ENCODE peak calls at places on chromosomes 11 and 22, in four cellular contexts. R is tibial nerve, W is GM12892, I is hepatocyte. P is an unnamed sample.

GRCh38 chr11:11089805-11090204 is 232.0 kb upstream of the ZBED5 start:
- DNase-seq in R (no peak), W (no peak), I (no peak), P (no peak)

GRCh38 chr11:13669544-13670488 is 1.3 kb downstream of the FAR1 start:
- DNase-seq in I (no peak), R (no peak), W (no peak), P (no peak)

GRCh38 chr11:62130498-62131464 is 7.0 kb downstream of the INCENP start:
- DNase-seq in I (no peak), R (no peak), W (no peak), P (no peak)

GRCh38 chr11:44229003-44229570 is 80.9 kb downstream of the ALX4 start:
- DNase-seq in R (no peak), I (no peak), W (no peak), P (no peak)

GRCh38 chr11:47161890-47162289 is 14.8 kb downstream of the ARFGAP2 start:
- DNase-seq in I (no peak), R (no peak), W (no peak), P (no peak)

GRCh38 chr22:38110863-38111852 is 674 bp upstream of the BAIAP2L2 start:
- DNase-seq in R (no peak), I (peak), W (no peak), P (no peak)

GRCh38 chr22:37640591-37641250 is 1.3 kb downstream of the SH3BP1 start:
- DNase-seq in R (no peak), I (no peak), W (no peak), P (no peak)

GRCh38 chr11:66418986-66419308 is 1.9 kb upstream of the NPAS4 start:
- DNase-seq in R (no peak), I (no peak), W (no peak), P (no peak)

GRCh38 chr11:120192831-120193625 is 17.8 kb upstream of the OAF start:
- DNase-seq in I (no peak), W (no peak), R (no peak), P (no peak)

GRCh38 chr22:41862530-41863266 is 29.8 kb downstream of the SREBF2 start:
- DNase-seq in I (no peak), R (no peak), W (peak), P (no peak)

GRCh38 chr11:18277560-18278271 is 11.7 kb downstream of the SAA1 start:
- DNase-seq in W (no peak), R (peak), I (no peak), P (no peak)

GRCh38 chr11:64870893-64871849 is 7.2 kb downstream of the EHD1 start:
- DNase-seq in R (no peak), I (no peak), W (no peak), P (no peak)

GRCh38 chr22:22618448-22618847 is 26.0 kb upstream of the GGTLC2 start:
- DNase-seq in I (no peak), R (no peak), W (no peak), P (no peak)

GRCh38 chr11:120222916-120223315 is 12.1 kb downstream of the OAF start:
- DNase-seq in W (no peak), R (no peak), I (no peak), P (no peak)

GRCh38 chr22:39908737-39909136 is 7.9 kb downstream of the GRAP2 start:
- DNase-seq in I (no peak), R (no peak), W (no peak), P (no peak)

GRCh38 chr11:128421577-128421976 is 165.8 kb downstream of the ETS1 start:
- DNase-seq in W (no peak), I (peak), R (no peak), P (no peak)

GRCh38 chr11:13685461-13686108 is 17.1 kb downstream of the FAR1 start:
- DNase-seq in I (no peak), W (no peak), R (no peak), P (no peak)

GRCh38 chr11:72577271-72577681 is 96.9 kb downstream of the PDE2A start:
- DNase-seq in R (no peak), I (no peak), W (no peak), P (no peak)

GRCh38 chr11:115736146-115736545 is 231.9 kb upstream of the CADM1 start:
- DNase-seq in I (no peak), W (no peak), R (no peak), P (no peak)

GRCh38 chr11:125777309-125777708 is 1.3 kb downstream of the PATE2 start:
- DNase-seq in I (no peak), R (no peak), W (no peak), P (no peak)

GRCh38 chr11:40183073-40184064 is 1276.1 kb downstream of the LRRC4C start:
- DNase-seq in W (no peak), I (no peak), R (no peak), P (no peak)

GRCh38 chr11:47924184-47924671 is 56.1 kb upstream of the PTPRJ start:
- DNase-seq in R (no peak), W (no peak), I (peak), P (no peak)

GRCh38 chr11:119810478-119811232 is 81.7 kb upstream of the NECTIN1 start:
- DNase-seq in R (no peak), W (no peak), I (no peak), P (no peak)

GRCh38 chr11:76419896-76420295 is 24.9 kb upstream of the EMSY start:
- DNase-seq in I (no peak), W (no peak), R (no peak), P (no peak)

GRCh38 chr11:17719940-17720795 is 797 bp downstream of the MYOD1 start:
- DNase-seq in R (no peak), I (peak), W (no peak), P (no peak)

GRCh38 chr11:46208803-46209202 is 68.7 kb upstream of the CREB3L1 start:
- DNase-seq in W (no peak), R (no peak), I (no peak), P (no peak)

GRCh38 chr22:39309881-39310714 is 9.3 kb downstream of the RPL3 start:
- DNase-seq in I (no peak), R (no peak), W (no peak), P (no peak)

GRCh38 chr22:45211435-45211834 is 29.3 kb downstream of the KIAA0930 start:
- DNase-seq in I (no peak), W (no peak), R (no peak), P (no peak)

GRCh38 chr11:112834277-112834755 is 126.9 kb upstream of the NCAM1 start:
- DNase-seq in W (no peak), R (no peak), I (peak), P (no peak)

GRCh38 chr11:70428701-70429427 is 30.5 kb downstream of the CTTN start:
- DNase-seq in W (no peak), R (no peak), I (no peak), P (no peak)

GRCh38 chr11:10524471-10524870 is 16.5 kb downstream of the RNF141 start:
- DNase-seq in I (no peak), R (no peak), W (no peak), P (no peak)

GRCh38 chr11:82960000-82960778 is 58.7 kb downstream of the DDIAS start:
- DNase-seq in R (no peak), I (no peak), W (no peak), P (no peak)

GRCh38 chr11:22521226-22521625 is 104.4 kb downstream of the FANCF start:
- DNase-seq in R (no peak), W (no peak), I (peak), P (no peak)

GRCh38 chr11:123478352-123478986 is 48.4 kb downstream of the GRAMD1B start:
- DNase-seq in W (no peak), I (peak), R (no peak), P (no peak)

GRCh38 chr22:28938286-28938833 is 55.0 kb downstream of the ZNRF3 start:
- DNase-seq in W (no peak), R (no peak), I (no peak), P (no peak)

GRCh38 chr11:60870733-60871377 is 3.5 kb downstream of the ZP1 start:
- DNase-seq in R (no peak), I (no peak), W (no peak), P (no peak)

GRCh38 chr11:12232819-12233601 is 122.6 kb downstream of the MICAL2 start:
- DNase-seq in W (no peak), I (no peak), R (no peak), P (no peak)